ENCODE peak calls at places on chromosomes 6 and 20, in five cellular contexts. L is cardiac muscle cell, A is HCT116, S is endodermal cell, B is HFF-Myc. Y is an unnamed sample.

GRCh38 chr6:24775520-24776058 is 852 bp downstream of the GMNN start:
- DNase-seq in L (peak), A (no peak), S (no peak), B (no peak), Y (no peak)

GRCh38 chr6:90274481-90275030 is 22.1 kb downstream of the BACH2 start:
- DNase-seq in L (no peak), A (no peak), S (no peak), B (no peak), Y (no peak)

GRCh38 chr20:48761023-48761785 is 66.6 kb downstream of the PREX1 start:
- DNase-seq in L (no peak), A (no peak), S (no peak), B (no peak), Y (no peak)

GRCh38 chr6:46549155-46549554 is 57.9 kb upstream of the RCAN2 start:
- DNase-seq in L (no peak), A (no peak), S (no peak), B (no peak), Y (no peak)

GRCh38 chr6:15441215-15441868 is 195.5 kb downstream of the JARID2 start:
- DNase-seq in L (peak), A (peak), S (peak), B (peak), Y (no peak)

GRCh38 chr20:58112017-58112781 is 116.3 kb downstream of the ANKRD60 start:
- DNase-seq in L (no peak), A (no peak), S (no peak), B (no peak), Y (no peak)

GRCh38 chr6:140790109-140790508 is 1342.6 kb upstream of the GJE1 start:
- DNase-seq in L (no peak), A (no peak), S (no peak), B (no peak), Y (no peak)

GRCh38 chr20:32343438-32343837 is 14.7 kb upstream of the ASXL1 start:
- DNase-seq in L (no peak), A (no peak), S (no peak), B (no peak), Y (no peak)

GRCh38 chr20:10478930-10479329 is 43.8 kb downstream of the SLX4IP start:
- DNase-seq in L (no peak), A (no peak), S (no peak), B (no peak), Y (no peak)

GRCh38 chr20:10475225-10475624 is 40.1 kb downstream of the SLX4IP start:
- DNase-seq in L (no peak), A (no peak), S (no peak), B (no peak), Y (no peak)

GRCh38 chr20:10474606-10475184 is 39.6 kb downstream of the SLX4IP start:
- DNase-seq in L (no peak), A (no peak), S (peak), B (no peak), Y (no peak)

GRCh38 chr20:10478205-10478604 is 43.1 kb downstream of the SLX4IP start:
- DNase-seq in L (no peak), A (no peak), S (no peak), B (no peak), Y (no peak)

DNA sequence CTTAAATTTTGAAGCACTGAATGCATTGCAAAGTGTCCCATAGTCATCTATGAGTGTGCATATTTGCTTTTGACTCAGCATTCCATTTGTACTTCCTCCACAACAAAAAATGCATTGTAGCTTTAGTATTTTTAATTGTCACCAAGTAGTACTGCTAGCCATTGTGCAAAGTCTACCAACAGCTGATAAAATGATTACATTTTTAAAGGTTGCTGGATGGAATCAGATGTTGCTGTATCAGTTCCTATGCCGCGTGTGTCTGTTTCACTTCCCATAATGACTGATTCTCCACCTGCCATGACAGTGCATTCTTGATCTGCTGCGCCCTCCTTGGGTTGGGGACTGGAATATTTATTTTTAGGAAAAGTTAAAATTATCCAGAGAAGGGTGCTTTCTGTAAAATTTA is 41.2 kb downstream of the SLX4IP start:
- DNase-seq in L (no peak), A (no peak), S (no peak), B (no peak), Y (no peak)
- TF ChIP-seq CTCF in L (no peak), A (no peak), S (no peak), B (no peak), Y (no peak)

GRCh38 chr6:159104931-159105330 is 60.1 kb upstream of the TAGAP start:
- DNase-seq in L (no peak), A (no peak), S (peak), B (no peak), Y (no peak)

GRCh38 chr6:159105716-159106115 is 60.9 kb upstream of the TAGAP start:
- DNase-seq in L (no peak), A (no peak), S (no peak), B (no peak), Y (no peak)

GRCh38 chr6:159107451-159108260 is 61.5 kb upstream of the FNDC1 start:
- DNase-seq in L (no peak), A (no peak), S (peak), B (no peak), Y (no peak)

GRCh38 chr6:159108438-159108985 is 60.7 kb upstream of the FNDC1 start:
- DNase-seq in L (no peak), A (no peak), S (peak), B (no peak), Y (no peak)

GRCh38 chr6:159106627-159107241 is 61.9 kb upstream of the TAGAP start:
- DNase-seq in L (peak), A (peak), S (peak), B (no peak), Y (no peak)
- H3K4me3 ChIP-seq in L (no peak), A (no peak), S (no peak), B (no peak), Y (no peak)

GRCh38 chr6:35727935-35728662 is 8.7 kb upstream of the ARMC12 start:
- DNase-seq in L (peak), A (no peak), S (peak), B (peak), Y (no peak)

GRCh38 chr6:35725721-35726438 is 11.0 kb upstream of the ARMC12 start:
- DNase-seq in L (no peak), A (no peak), S (peak), B (no peak), Y (no peak)

GRCh38 chr6:35728663-35729348 is 8.0 kb upstream of the ARMC12 start:
- DNase-seq in L (no peak), A (no peak), S (no peak), B (no peak), Y (no peak)

GRCh38 chr6:35729349-35729678 is 7.5 kb upstream of the ARMC12 start:
- DNase-seq in L (no peak), A (no peak), S (no peak), B (no peak), Y (no peak)

DNA sequence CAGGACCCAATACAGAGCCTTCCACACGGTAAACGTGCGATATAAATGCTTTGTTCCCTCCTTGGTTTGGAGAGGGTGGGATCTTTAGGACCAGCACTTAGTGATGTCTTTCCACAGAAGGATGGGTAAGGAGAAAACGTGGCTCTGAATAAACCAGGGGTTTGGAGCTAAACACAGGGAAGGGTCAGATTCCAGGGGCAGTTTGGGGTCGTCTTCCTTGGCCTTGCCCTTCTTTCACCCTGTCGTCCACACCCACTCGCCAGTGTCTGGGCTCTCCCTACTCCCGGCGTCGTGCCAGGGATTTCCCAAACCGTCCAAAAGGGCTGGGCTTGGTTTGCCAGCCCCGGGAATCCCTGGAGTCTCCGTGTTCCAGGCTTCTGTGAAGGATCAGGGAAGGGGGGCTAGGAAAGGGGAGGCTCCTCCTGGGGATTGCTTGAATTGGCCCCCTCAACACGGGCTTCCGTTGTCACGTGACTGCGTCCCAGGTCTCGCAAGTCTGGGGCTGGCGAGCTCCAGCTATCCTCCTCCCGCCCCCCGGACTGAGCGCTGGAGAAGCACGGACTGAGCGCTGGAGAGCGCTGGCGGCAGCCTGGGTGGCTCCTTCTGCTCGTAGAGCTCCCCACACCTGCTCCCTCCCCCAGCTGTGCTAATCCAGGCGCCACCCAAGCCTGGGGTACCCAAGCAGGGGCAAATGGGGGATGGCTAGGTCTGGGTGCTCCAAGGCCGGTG is 9.5 kb upstream of the ARMC12 start:
- DNase-seq in L (peak), A (no peak), S (peak), B (no peak), Y (no peak)
- TF ChIP-seq CTCF in L (no peak), A (no peak), S (no peak), B (no peak), Y (no peak)

GRCh38 chr20:63774348-63774735 is 34.8 kb downstream of the SLC2A4RG start:
- DNase-seq in L (no peak), A (no peak), S (no peak), B (no peak), Y (no peak)

GRCh38 chr20:63772781-63773520 is 33.4 kb downstream of the SLC2A4RG start:
- DNase-seq in L (no peak), A (no peak), S (no peak), B (no peak), Y (peak)

GRCh38 chr20:63777614-63778013 is 38.0 kb downstream of the SLC2A4RG start:
- DNase-seq in L (no peak), A (no peak), S (no peak), B (no peak), Y (no peak)

GRCh38 chr20:63773571-63774347 is 34.2 kb downstream of the SLC2A4RG start:
- DNase-seq in L (no peak), A (no peak), S (no peak), B (no peak), Y (no peak)

DNA sequence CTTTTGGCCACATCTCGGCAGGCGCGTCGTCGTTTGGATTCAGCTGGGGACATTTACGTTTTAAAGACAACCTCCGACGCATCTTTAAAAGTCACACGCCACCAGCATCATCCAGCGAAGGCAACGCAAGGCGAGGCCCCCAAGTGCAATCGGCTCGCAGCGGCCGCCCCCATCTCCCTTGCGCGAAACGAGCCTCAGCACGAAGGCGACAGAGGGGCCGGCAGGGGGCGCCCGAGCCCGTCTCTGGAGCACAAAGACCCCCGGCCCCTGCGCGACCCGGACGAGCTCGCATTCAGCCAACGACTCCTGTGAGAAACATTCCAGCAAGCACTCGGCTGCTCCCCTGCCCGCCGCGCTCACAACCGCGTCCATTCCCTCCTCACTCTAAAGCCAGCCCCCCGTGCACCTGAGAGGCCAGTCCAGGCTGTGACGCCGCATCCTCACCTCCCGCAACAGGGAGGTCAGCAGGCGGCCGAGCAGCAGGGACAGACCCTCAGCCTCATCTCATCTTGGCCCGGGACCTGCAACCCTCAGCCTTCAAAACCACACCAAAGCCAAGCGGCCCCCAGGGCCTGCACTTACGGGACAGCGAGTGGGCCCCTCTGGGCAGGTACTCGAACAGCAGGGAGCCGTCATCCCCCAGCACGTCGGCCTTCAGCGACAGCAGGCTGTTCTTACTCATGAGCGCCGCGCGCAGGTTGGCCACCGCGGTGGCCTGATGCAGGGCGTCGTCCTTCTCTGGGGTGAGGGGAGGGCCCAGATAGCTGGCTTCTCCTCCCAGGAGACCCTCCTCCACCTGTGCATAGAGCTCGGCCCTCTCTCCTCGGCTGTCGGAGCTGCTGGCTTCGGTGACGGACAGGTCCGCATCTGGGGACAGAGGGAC is 35.8 kb downstream of the SLC2A4RG start:
- DNase-seq in L (peak), A (no peak), S (peak), B (no peak), Y (no peak)
- H3K4me3 ChIP-seq in L (no peak), A (no peak), S (no peak), B (peak), Y (no peak)

DNA sequence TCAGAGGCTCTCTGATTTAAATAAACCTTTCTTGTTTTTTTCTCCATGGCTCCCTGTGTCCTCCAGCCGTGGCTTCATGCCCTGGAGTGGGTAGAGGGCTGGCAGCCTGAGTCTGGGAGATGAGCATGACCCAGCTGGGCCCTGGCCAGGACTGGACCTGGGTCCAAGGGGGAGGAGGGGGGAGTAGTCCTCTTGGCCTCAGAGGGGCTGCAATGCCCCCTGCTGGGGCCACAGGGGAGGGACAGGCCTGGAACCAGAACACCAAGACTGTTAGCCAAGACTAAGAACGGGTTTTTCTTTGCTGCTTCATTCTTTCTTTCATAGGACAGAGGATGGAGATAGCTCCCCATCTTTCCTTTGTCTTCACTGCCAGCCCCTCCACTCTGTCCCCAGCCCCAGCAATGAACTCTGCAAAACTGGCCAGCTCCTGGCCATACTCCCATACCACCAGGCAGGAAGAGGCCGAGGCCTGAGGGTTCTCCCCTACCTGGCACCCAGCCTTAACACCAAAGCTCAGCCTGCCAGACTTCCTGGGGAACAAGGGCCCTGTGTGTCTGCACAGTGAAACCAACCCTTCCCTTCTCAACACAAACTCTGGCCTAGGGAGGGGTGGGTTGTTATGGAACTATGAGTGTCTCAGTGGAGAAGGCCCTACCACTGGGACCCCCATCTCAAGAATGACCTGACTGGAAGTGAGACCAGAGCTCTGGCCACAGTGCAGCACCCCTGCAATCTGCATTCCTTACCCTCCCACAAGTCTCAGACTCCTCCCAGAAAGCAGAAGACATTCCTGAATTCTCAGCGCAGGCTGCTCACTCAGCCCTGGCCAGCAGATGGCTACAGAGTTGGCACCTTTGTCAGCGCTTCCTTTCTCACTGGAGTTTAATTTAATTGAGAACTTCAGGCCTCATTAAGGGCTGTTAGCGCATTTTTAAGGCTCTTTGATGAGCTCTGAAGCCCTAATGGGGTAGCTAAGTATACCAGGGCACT is 11.0 kb downstream of the SLC29A1 start:
- DNase-seq in L (peak), A (no peak), S (peak), B (no peak), Y (no peak)
- TF ChIP-seq CTCF in L (peak), A (peak), S (peak), B (peak), Y (peak)

GRCh38 chr6:98845201-98846020 is 11.0 kb downstream of the POU3F2 start:
- DNase-seq in L (peak), A (peak), S (peak), B (peak), Y (no peak)
- H3K4me3 ChIP-seq in L (peak), A (no peak), S (peak), B (no peak), Y (no peak)

GRCh38 chr6:107730106-107730505 is 94.0 kb downstream of the SCML4 start:
- DNase-seq in L (no peak), A (no peak), S (peak), B (no peak), Y (no peak)
- TF ChIP-seq CTCF in L (no peak), A (no peak), S (no peak), B (no peak), Y (no peak)

Y was measured in epithelial cell of proximal tubule.